ENCODE peak calls at places on chromosomes 5 and 9, in eight cellular contexts. One of them, this sample, is unnamed.
A peak's percentile ranks its signal among the peaks of the same experiment; 100 is the strongest.

GRCh38 chr5:39755986-39756385 is 331.2 kb upstream of the DAB2 start:
- DNase-seq in NCI-H1092 treated with DMSO at 0.1 percent for 48 hours: no peak
- DNase-seq in ACHN: peak; percentile 71
- DNase-seq in heart left ventricle: no peak
- DNase-seq in T-cell: no peak
- DNase-seq in T47D: no peak
- DNase-seq in stimulated activated CD4-positive, alpha-beta T cell treated with anti-CD3 and anti-CD28 coated beads, Interleukin-12 subunit alpha, Interleukin-12 subunit beta, amount 100 ng/mL, for 24 hours: no peak
- DNase-seq in mammary epithelial cell: peak; percentile 86
- DNase-seq in this sample: peak; percentile 6

GRCh38 chr5:119930490-119930889 is 301.1 kb downstream of the FAM170A start:
- DNase-seq in NCI-H1092 treated with DMSO at 0.1 percent for 48 hours: no peak
- DNase-seq in ACHN: no peak
- DNase-seq in heart left ventricle: no peak
- DNase-seq in T-cell: no peak
- DNase-seq in T47D: no peak
- DNase-seq in stimulated activated CD4-positive, alpha-beta T cell treated with anti-CD3 and anti-CD28 coated beads, Interleukin-12 subunit alpha, Interleukin-12 subunit beta, amount 100 ng/mL, for 24 hours: no peak
- DNase-seq in mammary epithelial cell: no peak
- DNase-seq in this sample: no peak

GRCh38 chr9:107390806-107391205 is 98.8 kb downstream of the KLF4 start:
- DNase-seq in NCI-H1092 treated with DMSO at 0.1 percent for 48 hours: no peak
- DNase-seq in ACHN: no peak
- DNase-seq in heart left ventricle: no peak
- DNase-seq in T-cell: no peak
- DNase-seq in T47D: no peak
- DNase-seq in stimulated activated CD4-positive, alpha-beta T cell treated with anti-CD3 and anti-CD28 coated beads, Interleukin-12 subunit alpha, Interleukin-12 subunit beta, amount 100 ng/mL, for 24 hours: no peak
- DNase-seq in mammary epithelial cell: no peak
- DNase-seq in this sample: no peak

GRCh38 chr9:8802242-8802641 is 1002.7 kb upstream of the DMAC1 start:
- DNase-seq in NCI-H1092 treated with DMSO at 0.1 percent for 48 hours: no peak
- DNase-seq in ACHN: no peak
- DNase-seq in heart left ventricle: no peak
- DNase-seq in T-cell: no peak
- DNase-seq in T47D: no peak
- DNase-seq in stimulated activated CD4-positive, alpha-beta T cell treated with anti-CD3 and anti-CD28 coated beads, Interleukin-12 subunit alpha, Interleukin-12 subunit beta, amount 100 ng/mL, for 24 hours: no peak
- DNase-seq in mammary epithelial cell: no peak
- DNase-seq in this sample: no peak

GRCh38 chr5:176463113-176463764 is 15.1 kb downstream of the FAF2 start:
- DNase-seq in NCI-H1092 treated with DMSO at 0.1 percent for 48 hours: no peak
- DNase-seq in ACHN: no peak
- DNase-seq in heart left ventricle: no peak
- DNase-seq in T-cell: no peak
- DNase-seq in T47D: no peak
- DNase-seq in stimulated activated CD4-positive, alpha-beta T cell treated with anti-CD3 and anti-CD28 coated beads, Interleukin-12 subunit alpha, Interleukin-12 subunit beta, amount 100 ng/mL, for 24 hours: no peak
- DNase-seq in mammary epithelial cell: no peak
- DNase-seq in this sample: no peak

GRCh38 chr9:105254226-105254625 is 9.8 kb downstream of the SLC44A1 start:
- DNase-seq in NCI-H1092 treated with DMSO at 0.1 percent for 48 hours: no peak
- DNase-seq in ACHN: no peak
- DNase-seq in heart left ventricle: no peak
- DNase-seq in T-cell: no peak
- DNase-seq in T47D: no peak
- DNase-seq in stimulated activated CD4-positive, alpha-beta T cell treated with anti-CD3 and anti-CD28 coated beads, Interleukin-12 subunit alpha, Interleukin-12 subunit beta, amount 100 ng/mL, for 24 hours: no peak
- DNase-seq in mammary epithelial cell: peak; percentile 24
- DNase-seq in this sample: no peak

GRCh38 chr5:171668097-171668412 is 117.6 kb upstream of the SMIM23 start:
- DNase-seq in NCI-H1092 treated with DMSO at 0.1 percent for 48 hours: no peak
- DNase-seq in ACHN: no peak
- DNase-seq in heart left ventricle: no peak
- DNase-seq in T-cell: no peak
- DNase-seq in T47D: no peak
- DNase-seq in stimulated activated CD4-positive, alpha-beta T cell treated with anti-CD3 and anti-CD28 coated beads, Interleukin-12 subunit alpha, Interleukin-12 subunit beta, amount 100 ng/mL, for 24 hours: no peak
- DNase-seq in mammary epithelial cell: no peak
- DNase-seq in this sample: no peak

GRCh38 chr5:171867786-171868185 is 82.2 kb downstream of the SMIM23 start:
- DNase-seq in NCI-H1092 treated with DMSO at 0.1 percent for 48 hours: no peak
- DNase-seq in ACHN: no peak
- DNase-seq in heart left ventricle: no peak
- DNase-seq in T-cell: no peak
- DNase-seq in T47D: no peak
- DNase-seq in stimulated activated CD4-positive, alpha-beta T cell treated with anti-CD3 and anti-CD28 coated beads, Interleukin-12 subunit alpha, Interleukin-12 subunit beta, amount 100 ng/mL, for 24 hours: no peak
- DNase-seq in mammary epithelial cell: peak; percentile 41
- DNase-seq in this sample: no peak

GRCh38 chr9:134434896-134435506 is 108.7 kb downstream of the RXRA start:
- DNase-seq in NCI-H1092 treated with DMSO at 0.1 percent for 48 hours: peak; percentile 96
- DNase-seq in ACHN: peak; percentile 94
- DNase-seq in heart left ventricle: peak; percentile 96
- DNase-seq in T-cell: no peak
- DNase-seq in T47D: peak; percentile 67
- DNase-seq in stimulated activated CD4-positive, alpha-beta T cell treated with anti-CD3 and anti-CD28 coated beads, Interleukin-12 subunit alpha, Interleukin-12 subunit beta, amount 100 ng/mL, for 24 hours: no peak
- DNase-seq in mammary epithelial cell: peak; percentile 81
- DNase-seq in this sample: no peak

GRCh38 chr5:121053055-121053985 is 589.2 kb downstream of the PRR16 start:
- DNase-seq in NCI-H1092 treated with DMSO at 0.1 percent for 48 hours: no peak
- DNase-seq in ACHN: no peak
- DNase-seq in heart left ventricle: no peak
- DNase-seq in T-cell: no peak
- DNase-seq in T47D: no peak
- DNase-seq in stimulated activated CD4-positive, alpha-beta T cell treated with anti-CD3 and anti-CD28 coated beads, Interleukin-12 subunit alpha, Interleukin-12 subunit beta, amount 100 ng/mL, for 24 hours: no peak
- DNase-seq in mammary epithelial cell: no peak
- DNase-seq in this sample: no peak

GRCh38 chr9:109355564-109356297 is 34.9 kb upstream of the EPB41L4B start:
- DNase-seq in NCI-H1092 treated with DMSO at 0.1 percent for 48 hours: peak; percentile 31
- DNase-seq in ACHN: no peak
- DNase-seq in heart left ventricle: no peak
- DNase-seq in T-cell: no peak
- DNase-seq in T47D: no peak
- DNase-seq in stimulated activated CD4-positive, alpha-beta T cell treated with anti-CD3 and anti-CD28 coated beads, Interleukin-12 subunit alpha, Interleukin-12 subunit beta, amount 100 ng/mL, for 24 hours: no peak
- DNase-seq in mammary epithelial cell: peak; percentile 52
- DNase-seq in this sample: no peak

GRCh38 chr5:91670565-91670964 is 287.4 kb upstream of the ARRDC3 start:
- DNase-seq in NCI-H1092 treated with DMSO at 0.1 percent for 48 hours: peak; percentile 46
- DNase-seq in ACHN: no peak
- DNase-seq in heart left ventricle: peak; percentile 26
- DNase-seq in T-cell: no peak
- DNase-seq in T47D: no peak
- DNase-seq in stimulated activated CD4-positive, alpha-beta T cell treated with anti-CD3 and anti-CD28 coated beads, Interleukin-12 subunit alpha, Interleukin-12 subunit beta, amount 100 ng/mL, for 24 hours: no peak
- DNase-seq in mammary epithelial cell: no peak
- DNase-seq in this sample: no peak

This sample was measured in HL-60.